ENCODE peak calls at places on chromosomes 13 and 19, in five cellular contexts. One of them, this sample, is unnamed.

GRCh38 chr19:12913011-12913561 is 6.0 kb downstream of the SYCE2 start:
- DNase-seq in prostate gland: peak
- DNase-seq in ovary: peak
- DNase-seq in neural progenitor cell: peak
- DNase-seq in neuronal stem cell: no peak
- DNase-seq in this sample: no peak

GRCh38 chr19:29477831-29478577 is 47.8 kb upstream of the VSTM2B start:
- DNase-seq in prostate gland: no peak
- DNase-seq in ovary: no peak
- DNase-seq in neural progenitor cell: no peak
- DNase-seq in neuronal stem cell: no peak
- DNase-seq in this sample: no peak

GRCh38 chr13:45718063-45718462 is 15.9 kb downstream of the CBY2 start:
- DNase-seq in prostate gland: no peak
- DNase-seq in ovary: no peak
- DNase-seq in neural progenitor cell: peak
- DNase-seq in neuronal stem cell: no peak
- DNase-seq in this sample: no peak

GRCh38 chr13:26529441-26529840 is 28.0 kb upstream of the WASF3 start:
- DNase-seq in prostate gland: no peak
- DNase-seq in ovary: peak
- DNase-seq in neural progenitor cell: peak
- DNase-seq in neuronal stem cell: peak
- DNase-seq in this sample: no peak

GRCh38 chr13:111111376-111111937 is 3.7 kb upstream of the ARHGEF7 start:
- DNase-seq in prostate gland: no peak
- DNase-seq in ovary: no peak
- DNase-seq in neural progenitor cell: no peak
- DNase-seq in neuronal stem cell: no peak
- DNase-seq in this sample: no peak

GRCh38 chr13:20544186-20544914 is 18.7 kb upstream of the CRYL1 start:
- DNase-seq in prostate gland: no peak
- DNase-seq in ovary: no peak
- DNase-seq in neural progenitor cell: no peak
- DNase-seq in neuronal stem cell: no peak
- DNase-seq in this sample: no peak

GRCh38 chr13:68168448-68168847 is 938.3 kb upstream of the PCDH9 start:
- DNase-seq in prostate gland: no peak
- DNase-seq in ovary: no peak
- DNase-seq in neural progenitor cell: no peak
- DNase-seq in neuronal stem cell: no peak
- DNase-seq in this sample: no peak

GRCh38 chr19:10618846-10619245 is 6.5 kb upstream of the SLC44A2 start:
- DNase-seq in prostate gland: no peak
- DNase-seq in ovary: no peak
- DNase-seq in neural progenitor cell: no peak
- DNase-seq in neuronal stem cell: no peak
- DNase-seq in this sample: no peak

GRCh38 chr19:37779139-37780035 is at the start of gene ZNF573:
- DNase-seq in prostate gland: peak
- DNase-seq in ovary: peak
- DNase-seq in neural progenitor cell: peak
- DNase-seq in neuronal stem cell: peak
- DNase-seq in this sample: peak

GRCh38 chr19:7679017-7679720 is 1.5 kb upstream of the TRAPPC5 start:
- DNase-seq in prostate gland: peak
- DNase-seq in ovary: no peak
- DNase-seq in neural progenitor cell: no peak
- DNase-seq in neuronal stem cell: no peak
- DNase-seq in this sample: no peak

GRCh38 chr13:74206061-74206561 is 71.9 kb upstream of the KLF12 start:
- DNase-seq in prostate gland: no peak
- DNase-seq in ovary: no peak
- DNase-seq in neural progenitor cell: peak
- DNase-seq in neuronal stem cell: no peak
- DNase-seq in this sample: no peak

GRCh38 chr19:38394488-38394887 is 6.0 kb downstream of the SPRED3 start:
- DNase-seq in prostate gland: no peak
- DNase-seq in ovary: no peak
- DNase-seq in neural progenitor cell: peak
- DNase-seq in neuronal stem cell: no peak
- DNase-seq in this sample: no peak

GRCh38 chr13:46288570-46289259 is 77.0 kb downstream of the LRRC63 start:
- DNase-seq in prostate gland: peak
- DNase-seq in ovary: no peak
- DNase-seq in neural progenitor cell: peak
- DNase-seq in neuronal stem cell: peak
- DNase-seq in this sample: no peak

GRCh38 chr19:30696514-30696913 is 324.3 kb downstream of the ZNF536 start:
- DNase-seq in prostate gland: no peak
- DNase-seq in ovary: no peak
- DNase-seq in neural progenitor cell: peak
- DNase-seq in neuronal stem cell: no peak
- DNase-seq in this sample: no peak

GRCh38 chr13:77333521-77334083 is 6.7 kb upstream of the MYCBP2 start:
- DNase-seq in prostate gland: no peak
- DNase-seq in ovary: no peak
- DNase-seq in neural progenitor cell: no peak
- DNase-seq in neuronal stem cell: no peak
- DNase-seq in this sample: no peak

GRCh38 chr13:36163809-36164308 is 32.7 kb upstream of the DCLK1 start:
- DNase-seq in prostate gland: no peak
- DNase-seq in ovary: peak
- DNase-seq in neural progenitor cell: no peak
- DNase-seq in neuronal stem cell: no peak
- DNase-seq in this sample: peak

GRCh38 chr13:97255515-97255999 is 33.4 kb downstream of the MBNL2 start:
- DNase-seq in prostate gland: no peak
- DNase-seq in ovary: no peak
- DNase-seq in neural progenitor cell: no peak
- DNase-seq in neuronal stem cell: no peak
- DNase-seq in this sample: no peak

GRCh38 chr19:2084993-2085720 is 11.0 kb downstream of the MOB3A start:
- DNase-seq in prostate gland: no peak
- DNase-seq in ovary: no peak
- DNase-seq in neural progenitor cell: no peak
- DNase-seq in neuronal stem cell: no peak
- DNase-seq in this sample: no peak

GRCh38 chr19:45010306-45010705 is 9.0 kb downstream of the RELB start:
- DNase-seq in prostate gland: no peak
- DNase-seq in ovary: no peak
- DNase-seq in neural progenitor cell: no peak
- DNase-seq in neuronal stem cell: no peak
- DNase-seq in this sample: no peak

GRCh38 chr13:79870766-79871165 is 389.8 kb downstream of the NDFIP2 start:
- DNase-seq in prostate gland: no peak
- DNase-seq in ovary: no peak
- DNase-seq in neural progenitor cell: no peak
- DNase-seq in neuronal stem cell: no peak
- DNase-seq in this sample: no peak

GRCh38 chr13:93721483-93721882 is 494.9 kb downstream of the GPC6 start:
- DNase-seq in prostate gland: no peak
- DNase-seq in ovary: no peak
- DNase-seq in neural progenitor cell: no peak
- DNase-seq in neuronal stem cell: no peak
- DNase-seq in this sample: no peak

GRCh38 chr13:101202590-101202989 is 213.7 kb downstream of the NALCN start:
- DNase-seq in prostate gland: no peak
- DNase-seq in ovary: no peak
- DNase-seq in neural progenitor cell: peak
- DNase-seq in neuronal stem cell: no peak
- DNase-seq in this sample: no peak

GRCh38 chr13:20128459-20128927 is 32.4 kb downstream of the GJA3 start:
- DNase-seq in prostate gland: peak
- DNase-seq in ovary: peak
- DNase-seq in neural progenitor cell: peak
- DNase-seq in neuronal stem cell: no peak
- DNase-seq in this sample: no peak

GRCh38 chr13:73065665-73066350 is 7.0 kb downstream of the KLF5 start:
- DNase-seq in prostate gland: peak
- DNase-seq in ovary: no peak
- DNase-seq in neural progenitor cell: no peak
- DNase-seq in neuronal stem cell: no peak
- DNase-seq in this sample: peak
- H3K27ac ChIP-seq in prostate gland: peak
- H3K27ac ChIP-seq in ovary: no peak
- H3K27ac ChIP-seq in neural progenitor cell: no peak
- H3K27ac ChIP-seq in neuronal stem cell: no peak
- H3K27ac ChIP-seq in this sample: peak

GRCh38 chr13:98450495-98451167 is 126.3 kb downstream of the STK24 start:
- DNase-seq in prostate gland: peak
- DNase-seq in ovary: no peak
- DNase-seq in neural progenitor cell: no peak
- DNase-seq in neuronal stem cell: no peak
- DNase-seq in this sample: no peak
- H3K27ac ChIP-seq in prostate gland: peak
- H3K27ac ChIP-seq in ovary: no peak
- H3K27ac ChIP-seq in neural progenitor cell: peak
- H3K27ac ChIP-seq in neuronal stem cell: peak
- H3K27ac ChIP-seq in this sample: no peak

DNA sequence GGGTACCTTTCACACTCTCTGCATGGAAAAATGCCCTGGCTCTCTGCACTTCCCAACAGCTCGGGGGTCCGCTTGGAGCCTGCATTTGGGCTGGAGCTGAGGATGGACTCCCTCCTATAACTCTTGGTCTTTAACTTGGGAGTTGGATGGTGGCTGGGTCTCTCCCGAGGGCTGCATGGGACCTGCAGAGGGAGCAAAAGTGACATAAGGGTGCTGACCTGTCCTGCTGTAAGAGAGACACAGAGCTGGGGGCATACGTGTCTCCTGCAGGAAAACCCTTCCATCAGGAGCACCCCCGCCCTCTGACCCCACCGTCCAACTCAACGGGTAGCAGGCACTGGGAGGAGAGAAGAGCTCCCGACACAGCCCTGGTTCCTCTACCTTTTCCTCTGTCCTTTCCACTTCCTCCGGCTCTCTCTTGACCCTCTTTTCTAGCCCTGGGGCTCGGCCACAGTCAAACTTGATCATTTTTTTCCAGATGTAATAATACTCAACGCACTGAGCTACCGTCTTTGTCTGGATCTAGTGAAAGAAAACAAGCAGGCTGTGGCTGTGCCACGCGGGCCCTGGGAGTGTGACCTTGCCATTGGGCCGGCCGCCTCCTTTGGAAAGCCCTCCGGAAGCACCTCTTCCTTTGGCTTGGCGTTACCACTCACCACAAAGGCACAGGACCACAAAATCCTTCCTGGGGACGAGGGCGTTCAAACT is 6.8 kb upstream of the NAPA start:
- DNase-seq in prostate gland: no peak
- DNase-seq in ovary: no peak
- DNase-seq in neural progenitor cell: no peak
- DNase-seq in neuronal stem cell: no peak
- DNase-seq in this sample: no peak
- H3K27ac ChIP-seq in prostate gland: no peak
- H3K27ac ChIP-seq in ovary: no peak
- H3K27ac ChIP-seq in neural progenitor cell: no peak
- H3K27ac ChIP-seq in neuronal stem cell: no peak
- H3K27ac ChIP-seq in this sample: no peak

GRCh38 chr19:49004964-49005614 is 11.4 kb downstream of the RUVBL2 start:
- DNase-seq in prostate gland: no peak
- DNase-seq in ovary: no peak
- DNase-seq in neural progenitor cell: no peak
- DNase-seq in neuronal stem cell: no peak
- DNase-seq in this sample: no peak
- H3K27ac ChIP-seq in prostate gland: no peak
- H3K27ac ChIP-seq in ovary: no peak
- H3K27ac ChIP-seq in neural progenitor cell: no peak
- H3K27ac ChIP-seq in neuronal stem cell: no peak
- H3K27ac ChIP-seq in this sample: no peak